ENCODE peak calls at places on chromosomes 2 and 18, in six cellular contexts. G, J, B, C, D and K are unnamed samples.

GRCh38 chr18:49070552-49070951 is 119.8 kb upstream of the SMAD7 start:
- DNase-seq in C (no peak), G (no peak), B (no peak), D (no peak), J (no peak), K (no peak)

GRCh38 chr2:84481702-84482101 is 22.6 kb upstream of the SUCLG1 start:
- DNase-seq in G (no peak), D (peak), C (peak), J (peak), B (peak), K (no peak)

GRCh38 chr2:234770081-234770506 is 181.7 kb upstream of the SH3BP4 start:
- DNase-seq in C (peak), D (peak), J (peak), G (no peak), B (no peak), K (peak)

GRCh38 chr2:219565130-219566080 is 5.9 kb downstream of the OBSL1 start:
- DNase-seq in J (no peak), G (no peak), D (no peak), B (no peak), C (no peak), K (no peak)

GRCh38 chr2:224904390-224904789 is 137.9 kb downstream of the DOCK10 start:
- DNase-seq in C (peak), G (no peak), B (no peak), J (peak), D (peak), K (no peak)

GRCh38 chr2:43196773-43197567 is 29.4 kb downstream of the ZFP36L2 start:
- DNase-seq in J (no peak), G (no peak), B (no peak), C (peak), D (no peak), K (no peak)

GRCh38 chr2:10721344-10722251 is at the start of gene ATP6V1C2:
- DNase-seq in C (no peak), J (no peak), D (peak), G (peak), B (no peak), K (no peak)

GRCh38 chr2:62505649-62506420 is at the start of gene TMEM17:
- DNase-seq in C (peak), B (peak), D (peak), J (peak), G (peak), K (peak)

GRCh38 chr2:131155208-131155855 is 50.2 kb downstream of the PLEKHB2 start:
- DNase-seq in B (no peak), J (no peak), D (no peak), G (no peak), C (no peak), K (no peak)

GRCh38 chr18:49227456-49227855 is 233.0 kb downstream of the DYM start:
- DNase-seq in B (peak), J (no peak), D (no peak), G (no peak), C (no peak), K (no peak)

GRCh38 chr2:127695491-127696472 is 5.5 kb upstream of the SFT2D3 start:
- DNase-seq in G (no peak), B (no peak), J (peak), D (peak), C (peak), K (no peak)

GRCh38 chr2:21515903-21516302 is 392.1 kb downstream of the TDRD15 start:
- DNase-seq in J (no peak), G (no peak), B (no peak), C (no peak), D (no peak), K (no peak)

GRCh38 chr18:58541137-58541788 is 87.6 kb downstream of the ALPK2 start:
- DNase-seq in C (peak), D (peak), J (peak), B (no peak), G (no peak), K (no peak)

GRCh38 chr2:27214936-27215335 is 2.2 kb upstream of the CAD start:
- DNase-seq in B (no peak), J (no peak), C (no peak), G (no peak), D (peak), K (no peak)

GRCh38 chr18:53639696-53640095 is 584.8 kb downstream of the MBD2 start:
- DNase-seq in G (no peak), B (no peak), J (no peak), C (no peak), D (no peak), K (no peak)